ENCODE peak calls at places on chromosome 17, in seven cellular contexts. One of them, this sample, is unnamed.

GRCh38 chr17:79201536-79202227 is 127.1 kb downstream of the ENGASE start:
- DNase-seq in transverse colon: no peak
- DNase-seq in CD4-positive, CD25-positive, alpha-beta regulatory T cell: no peak
- DNase-seq in mucosa of descending colon: no peak
- DNase-seq in left lung: no peak
- DNase-seq in BJ: no peak
- DNase-seq in aorta: no peak
- DNase-seq in this sample: no peak

GRCh38 chr17:11980813-11981212 is 16.5 kb downstream of the ZNF18 start:
- DNase-seq in transverse colon: no peak
- DNase-seq in left lung: no peak
- DNase-seq in mucosa of descending colon: no peak
- DNase-seq in BJ: no peak
- DNase-seq in aorta: no peak
- DNase-seq in CD4-positive, CD25-positive, alpha-beta regulatory T cell: no peak
- DNase-seq in this sample: no peak

GRCh38 chr17:77465358-77466041 is 324.7 kb downstream of the SEC14L1 start:
- DNase-seq in aorta: peak; percentile 87
- DNase-seq in CD4-positive, CD25-positive, alpha-beta regulatory T cell: peak; percentile 61
- DNase-seq in transverse colon: peak; percentile 80
- DNase-seq in BJ: no peak
- DNase-seq in left lung: peak; percentile 89
- DNase-seq in mucosa of descending colon: peak; percentile 82
- DNase-seq in this sample: peak; percentile 90

GRCh38 chr17:48127371-48128051 is 19.9 kb downstream of the SNX11 start:
- DNase-seq in left lung: no peak
- DNase-seq in aorta: no peak
- DNase-seq in mucosa of descending colon: no peak
- DNase-seq in BJ: no peak
- DNase-seq in CD4-positive, CD25-positive, alpha-beta regulatory T cell: no peak
- DNase-seq in transverse colon: no peak
- DNase-seq in this sample: no peak

GRCh38 chr17:11278984-11279270 is 37.9 kb downstream of the SHISA6 start:
- DNase-seq in BJ: no peak
- DNase-seq in mucosa of descending colon: no peak
- DNase-seq in CD4-positive, CD25-positive, alpha-beta regulatory T cell: no peak
- DNase-seq in transverse colon: no peak
- DNase-seq in left lung: no peak
- DNase-seq in aorta: no peak
- DNase-seq in this sample: no peak

GRCh38 chr17:77857613-77858012 is 100.9 kb upstream of the TNRC6C start:
- DNase-seq in CD4-positive, CD25-positive, alpha-beta regulatory T cell: no peak
- DNase-seq in transverse colon: no peak
- DNase-seq in BJ: no peak
- DNase-seq in left lung: no peak
- DNase-seq in aorta: no peak
- DNase-seq in mucosa of descending colon: no peak
- DNase-seq in this sample: no peak

GRCh38 chr17:80111702-80112470 is 10.5 kb downstream of the GAA start:
- DNase-seq in left lung: no peak
- DNase-seq in aorta: no peak
- DNase-seq in CD4-positive, CD25-positive, alpha-beta regulatory T cell: no peak
- DNase-seq in BJ: no peak
- DNase-seq in transverse colon: no peak
- DNase-seq in mucosa of descending colon: no peak
- DNase-seq in this sample: no peak

GRCh38 chr17:27670791-27671590 is 40.0 kb downstream of the LGALS9 start:
- DNase-seq in CD4-positive, CD25-positive, alpha-beta regulatory T cell: no peak
- DNase-seq in BJ: no peak
- DNase-seq in left lung: no peak
- DNase-seq in aorta: no peak
- DNase-seq in mucosa of descending colon: no peak
- DNase-seq in transverse colon: no peak
- DNase-seq in this sample: no peak

GRCh38 chr17:44921122-44921882 is 6.0 kb upstream of the GFAP start:
- DNase-seq in mucosa of descending colon: no peak
- DNase-seq in BJ: no peak
- DNase-seq in left lung: peak; percentile 27
- DNase-seq in CD4-positive, CD25-positive, alpha-beta regulatory T cell: no peak
- DNase-seq in transverse colon: no peak
- DNase-seq in aorta: no peak
- DNase-seq in this sample: no peak

GRCh38 chr17:60959696-60960095 is 282.0 kb downstream of the BCAS3 start:
- DNase-seq in transverse colon: no peak
- DNase-seq in BJ: no peak
- DNase-seq in CD4-positive, CD25-positive, alpha-beta regulatory T cell: no peak
- DNase-seq in left lung: no peak
- DNase-seq in aorta: no peak
- DNase-seq in mucosa of descending colon: no peak
- DNase-seq in this sample: no peak

GRCh38 chr17:73267648-73268537 is 6.2 kb upstream of the CPSF4L start:
- DNase-seq in CD4-positive, CD25-positive, alpha-beta regulatory T cell: no peak
- DNase-seq in mucosa of descending colon: no peak
- DNase-seq in left lung: no peak
- DNase-seq in transverse colon: no peak
- DNase-seq in aorta: no peak
- DNase-seq in BJ: no peak
- DNase-seq in this sample: no peak

GRCh38 chr17:76546556-76547182 is 6.8 kb downstream of the PRCD start:
- DNase-seq in mucosa of descending colon: no peak
- DNase-seq in CD4-positive, CD25-positive, alpha-beta regulatory T cell: no peak
- DNase-seq in transverse colon: no peak
- DNase-seq in BJ: no peak
- DNase-seq in left lung: no peak
- DNase-seq in aorta: no peak
- DNase-seq in this sample: no peak

GRCh38 chr17:14838567-14838966 is 426.6 kb downstream of the PMP22 start:
- DNase-seq in left lung: no peak
- DNase-seq in aorta: no peak
- DNase-seq in transverse colon: no peak
- DNase-seq in BJ: no peak
- DNase-seq in CD4-positive, CD25-positive, alpha-beta regulatory T cell: no peak
- DNase-seq in mucosa of descending colon: no peak
- DNase-seq in this sample: no peak

GRCh38 chr17:53950207-53950857 is 127.6 kb downstream of the KIF2B start:
- DNase-seq in transverse colon: no peak
- DNase-seq in CD4-positive, CD25-positive, alpha-beta regulatory T cell: no peak
- DNase-seq in mucosa of descending colon: no peak
- DNase-seq in BJ: no peak
- DNase-seq in left lung: no peak
- DNase-seq in aorta: no peak
- DNase-seq in this sample: no peak

GRCh38 chr17:76135810-76136188 is 5.2 kb downstream of the FOXJ1 start:
- DNase-seq in transverse colon: no peak
- DNase-seq in BJ: no peak
- DNase-seq in left lung: no peak
- DNase-seq in mucosa of descending colon: no peak
- DNase-seq in aorta: no peak
- DNase-seq in CD4-positive, CD25-positive, alpha-beta regulatory T cell: no peak
- DNase-seq in this sample: no peak

GRCh38 chr17:41957058-41957868 is 9.3 kb upstream of the CNP start:
- DNase-seq in transverse colon: no peak
- DNase-seq in left lung: no peak
- DNase-seq in mucosa of descending colon: no peak
- DNase-seq in aorta: no peak
- DNase-seq in BJ: no peak
- DNase-seq in CD4-positive, CD25-positive, alpha-beta regulatory T cell: no peak
- DNase-seq in this sample: no peak

GRCh38 chr17:9021985-9022552 is 759 bp downstream of the NTN1 start:
- DNase-seq in CD4-positive, CD25-positive, alpha-beta regulatory T cell: no peak
- DNase-seq in aorta: peak; percentile 62
- DNase-seq in transverse colon: no peak
- DNase-seq in BJ: no peak
- DNase-seq in mucosa of descending colon: no peak
- DNase-seq in left lung: no peak
- DNase-seq in this sample: no peak

GRCh38 chr17:2853722-2854580 is 57.7 kb downstream of the RAP1GAP2 start:
- DNase-seq in CD4-positive, CD25-positive, alpha-beta regulatory T cell: no peak
- DNase-seq in transverse colon: peak; percentile 65
- DNase-seq in BJ: no peak
- DNase-seq in aorta: no peak
- DNase-seq in mucosa of descending colon: no peak
- DNase-seq in left lung: no peak
- DNase-seq in this sample: no peak

GRCh38 chr17:68458260-68459029 is 1.1 kb upstream of the WIPI1 start:
- DNase-seq in transverse colon: no peak
- DNase-seq in BJ: no peak
- DNase-seq in aorta: no peak
- DNase-seq in left lung: no peak
- DNase-seq in mucosa of descending colon: no peak
- DNase-seq in CD4-positive, CD25-positive, alpha-beta regulatory T cell: no peak
- DNase-seq in this sample: no peak

GRCh38 chr17:79064026-79064425 is 10.6 kb upstream of the ENGASE start:
- DNase-seq in BJ: no peak
- DNase-seq in CD4-positive, CD25-positive, alpha-beta regulatory T cell: no peak
- DNase-seq in aorta: peak; percentile 38
- DNase-seq in transverse colon: no peak
- DNase-seq in mucosa of descending colon: no peak
- DNase-seq in left lung: peak; percentile 4
- DNase-seq in this sample: no peak

GRCh38 chr17:3917391-3917931 is 1.2 kb upstream of the P2RX1 start:
- DNase-seq in BJ: no peak
- DNase-seq in transverse colon: peak; percentile 78
- DNase-seq in left lung: no peak
- DNase-seq in CD4-positive, CD25-positive, alpha-beta regulatory T cell: no peak
- DNase-seq in aorta: no peak
- DNase-seq in mucosa of descending colon: peak; percentile 86
- DNase-seq in this sample: no peak

GRCh38 chr17:4968916-4969550 is 1.4 kb upstream of the SPAG7 start:
- DNase-seq in mucosa of descending colon: peak; percentile 63
- DNase-seq in left lung: no peak
- DNase-seq in CD4-positive, CD25-positive, alpha-beta regulatory T cell: no peak
- DNase-seq in aorta: no peak
- DNase-seq in BJ: peak; percentile 83
- DNase-seq in transverse colon: no peak
- DNase-seq in this sample: no peak

GRCh38 chr17:66415366-66416206 is 113.2 kb downstream of the PRKCA start:
- DNase-seq in aorta: no peak
- DNase-seq in left lung: no peak
- DNase-seq in mucosa of descending colon: no peak
- DNase-seq in BJ: no peak
- DNase-seq in CD4-positive, CD25-positive, alpha-beta regulatory T cell: no peak
- DNase-seq in transverse colon: no peak
- DNase-seq in this sample: no peak
- H3K4me3 ChIP-seq in aorta: no peak overlapping the region
- H3K4me3 ChIP-seq in left lung: no peak overlapping the region
- H3K4me3 ChIP-seq in mucosa of descending colon: no peak overlapping the region
- H3K4me3 ChIP-seq in BJ: no peak overlapping the region
- H3K4me3 ChIP-seq in CD4-positive, CD25-positive, alpha-beta regulatory T cell: no peak overlapping the region
- H3K4me3 ChIP-seq in transverse colon: no peak overlapping the region
- H3K4me3 ChIP-seq in this sample: no peak overlapping the region

DNA sequence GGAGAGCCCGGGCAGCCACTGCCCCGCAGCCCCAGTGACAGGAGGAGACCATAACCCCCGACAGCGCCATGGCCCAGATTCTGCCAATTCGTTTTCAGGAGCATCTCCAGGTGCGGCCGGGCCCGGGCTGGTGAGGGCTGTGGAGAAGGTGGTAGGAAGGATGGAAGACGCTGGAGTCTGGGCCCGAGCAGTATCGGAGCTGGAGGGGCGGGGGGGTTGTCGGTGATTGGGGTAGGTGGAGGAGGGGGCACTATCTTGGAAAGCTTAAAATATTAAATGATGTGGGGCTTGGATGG is 317 bp downstream of the CLTC start:
- DNase-seq in CD4-positive, CD25-positive, alpha-beta regulatory T cell: no peak
- DNase-seq in left lung: no peak
- DNase-seq in transverse colon: no peak
- DNase-seq in BJ: no peak
- DNase-seq in aorta: no peak
- DNase-seq in mucosa of descending colon: no peak
- DNase-seq in this sample: no peak
- H3K4me3 ChIP-seq in CD4-positive, CD25-positive, alpha-beta regulatory T cell: peak overlapping the region; percentile 92
- H3K4me3 ChIP-seq in left lung: peak overlapping the region; percentile 79
- H3K4me3 ChIP-seq in transverse colon: peak overlapping the region; percentile 85
- H3K4me3 ChIP-seq in BJ: peak overlapping the region; percentile 89
- H3K4me3 ChIP-seq in aorta: peak overlapping the region; percentile 100
- H3K4me3 ChIP-seq in mucosa of descending colon: peak overlapping the region; percentile 88
- H3K4me3 ChIP-seq in this sample: peak overlapping the region; percentile 68

GRCh38 chr17:1783271-1783670 is 21.4 kb downstream of the SERPINF1 start:
- DNase-seq in aorta: peak; percentile 76
- DNase-seq in left lung: peak; percentile 56
- DNase-seq in mucosa of descending colon: peak; percentile 72
- DNase-seq in transverse colon: no peak
- DNase-seq in CD4-positive, CD25-positive, alpha-beta regulatory T cell: no peak
- DNase-seq in BJ: no peak
- DNase-seq in this sample: no peak
- H3K4me3 ChIP-seq in aorta: no peak overlapping the region
- H3K4me3 ChIP-seq in left lung: no peak overlapping the region
- H3K4me3 ChIP-seq in mucosa of descending colon: no peak overlapping the region
- H3K4me3 ChIP-seq in transverse colon: no peak overlapping the region
- H3K4me3 ChIP-seq in CD4-positive, CD25-positive, alpha-beta regulatory T cell: no peak overlapping the region
- H3K4me3 ChIP-seq in BJ: no peak overlapping the region
- H3K4me3 ChIP-seq in this sample: no peak overlapping the region

GRCh38 chr17:56975656-56976055 is 2.3 kb upstream of the SCPEP1 start:
- DNase-seq in CD4-positive, CD25-positive, alpha-beta regulatory T cell: no peak
- DNase-seq in transverse colon: no peak
- DNase-seq in mucosa of descending colon: no peak
- DNase-seq in left lung: no peak
- DNase-seq in aorta: no peak
- DNase-seq in BJ: no peak
- DNase-seq in this sample: no peak

GRCh38 chr17:56979091-56979480 is 1.2 kb downstream of the SCPEP1 start:
- DNase-seq in left lung: no peak
- DNase-seq in mucosa of descending colon: no peak
- DNase-seq in CD4-positive, CD25-positive, alpha-beta regulatory T cell: no peak
- DNase-seq in aorta: no peak
- DNase-seq in transverse colon: no peak
- DNase-seq in BJ: no peak
- DNase-seq in this sample: no peak

GRCh38 chr17:56978441-56979090 is 635 bp downstream of the SCPEP1 start:
- DNase-seq in aorta: no peak
- DNase-seq in transverse colon: no peak
- DNase-seq in mucosa of descending colon: no peak
- DNase-seq in CD4-positive, CD25-positive, alpha-beta regulatory T cell: no peak
- DNase-seq in BJ: no peak
- DNase-seq in left lung: no peak
- DNase-seq in this sample: no peak

GRCh38 chr17:56977673-56978395 is at the start of gene SCPEP1:
- DNase-seq in mucosa of descending colon: peak; percentile 89
- DNase-seq in left lung: peak; percentile 91
- DNase-seq in BJ: no peak
- DNase-seq in transverse colon: peak; percentile 85
- DNase-seq in CD4-positive, CD25-positive, alpha-beta regulatory T cell: peak; percentile 79
- DNase-seq in aorta: peak; percentile 90
- DNase-seq in this sample: no peak

DNA sequence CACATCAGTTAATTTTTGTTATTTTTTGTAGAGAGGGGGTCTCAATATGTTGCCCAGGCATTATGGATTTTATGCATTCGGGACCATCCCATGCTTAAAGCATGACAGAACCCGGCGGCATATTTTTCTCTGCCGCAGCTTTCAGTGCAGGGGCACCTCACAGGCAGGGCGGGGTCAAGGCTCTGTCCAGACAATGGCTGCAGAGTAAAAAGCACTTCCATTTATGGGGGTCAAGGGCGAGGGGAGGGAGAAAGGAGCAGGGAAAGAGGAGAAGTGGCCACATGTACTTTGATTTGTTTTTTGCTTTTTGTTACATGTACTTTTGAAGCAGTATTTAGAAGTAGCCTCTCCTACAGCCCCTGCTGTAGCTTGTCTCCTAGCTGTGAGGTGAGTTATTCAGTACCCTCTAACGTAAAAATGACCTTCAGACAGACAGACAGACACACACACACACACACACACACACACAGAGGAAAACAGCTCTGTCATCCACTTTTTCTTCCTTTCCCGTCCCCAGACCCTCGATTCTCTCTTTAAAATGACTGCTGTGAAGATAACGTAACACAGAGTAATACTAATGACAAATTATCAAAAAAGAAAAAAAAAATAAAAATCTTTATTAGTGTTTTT is 875 bp upstream of the SCPEP1 start:
- DNase-seq in aorta: no peak
- DNase-seq in BJ: no peak
- DNase-seq in mucosa of descending colon: no peak
- DNase-seq in left lung: no peak
- DNase-seq in transverse colon: no peak
- DNase-seq in CD4-positive, CD25-positive, alpha-beta regulatory T cell: no peak
- DNase-seq in this sample: no peak
- H3K4me3 ChIP-seq in aorta: no peak overlapping the region
- H3K4me3 ChIP-seq in BJ: no peak overlapping the region
- H3K4me3 ChIP-seq in mucosa of descending colon: no peak overlapping the region
- H3K4me3 ChIP-seq in left lung: peak overlapping the region; percentile 62
- H3K4me3 ChIP-seq in transverse colon: peak overlapping the region; percentile 80
- H3K4me3 ChIP-seq in CD4-positive, CD25-positive, alpha-beta regulatory T cell: peak overlapping the region; percentile 71
- H3K4me3 ChIP-seq in this sample: peak overlapping the region; percentile 91